ENCODE peak calls at places on chromosomes 1 and 21, in five cellular contexts. One of them, this sample, is unnamed.

GRCh38 chr1:95369985-95370670 is 136.1 kb downstream of the RWDD3 start:
- DNase-seq in mesendoderm: peak; percentile 16
- DNase-seq in PC-3: no peak
- DNase-seq in trophoblast cell: no peak
- DNase-seq in A549: peak; percentile 33
- DNase-seq in this sample: no peak

GRCh38 chr21:14956826-14957225 is 108.0 kb downstream of the NRIP1 start:
- DNase-seq in A549: no peak
- DNase-seq in mesendoderm: no peak
- DNase-seq in PC-3: peak; percentile 87
- DNase-seq in trophoblast cell: peak; percentile 89
- DNase-seq in this sample: no peak

GRCh38 chr1:22814176-22815042 is 103.8 kb downstream of the EPHB2 start:
- DNase-seq in trophoblast cell: no peak
- DNase-seq in PC-3: no peak
- DNase-seq in mesendoderm: no peak
- DNase-seq in A549: no peak
- DNase-seq in this sample: peak; percentile 73

GRCh38 chr1:15007842-15008241 is 145.7 kb upstream of the TMEM51 start:
- DNase-seq in trophoblast cell: no peak
- DNase-seq in mesendoderm: no peak
- DNase-seq in PC-3: no peak
- DNase-seq in A549: no peak
- DNase-seq in this sample: no peak

GRCh38 chr1:183180634-183181056 is 5.4 kb upstream of the LAMC2 start:
- DNase-seq in PC-3: peak; percentile 58
- DNase-seq in trophoblast cell: peak; percentile 15
- DNase-seq in mesendoderm: peak; percentile 34
- DNase-seq in A549: peak; percentile 95
- DNase-seq in this sample: peak; percentile 20

GRCh38 chr1:161373442-161373841 is 5.8 kb upstream of the CFAP126 start:
- DNase-seq in A549: no peak
- DNase-seq in mesendoderm: no peak
- DNase-seq in PC-3: no peak
- DNase-seq in trophoblast cell: no peak
- DNase-seq in this sample: no peak

GRCh38 chr1:2603521-2604155 is 17.1 kb downstream of the PRXL2B start:
- DNase-seq in mesendoderm: no peak
- DNase-seq in PC-3: no peak
- DNase-seq in A549: no peak
- DNase-seq in trophoblast cell: no peak
- DNase-seq in this sample: peak; percentile 21

GRCh38 chr1:29668761-29669487 is 432.6 kb downstream of the PTPRU start:
- DNase-seq in PC-3: no peak
- DNase-seq in trophoblast cell: no peak
- DNase-seq in A549: no peak
- DNase-seq in mesendoderm: no peak
- DNase-seq in this sample: no peak

DNA sequence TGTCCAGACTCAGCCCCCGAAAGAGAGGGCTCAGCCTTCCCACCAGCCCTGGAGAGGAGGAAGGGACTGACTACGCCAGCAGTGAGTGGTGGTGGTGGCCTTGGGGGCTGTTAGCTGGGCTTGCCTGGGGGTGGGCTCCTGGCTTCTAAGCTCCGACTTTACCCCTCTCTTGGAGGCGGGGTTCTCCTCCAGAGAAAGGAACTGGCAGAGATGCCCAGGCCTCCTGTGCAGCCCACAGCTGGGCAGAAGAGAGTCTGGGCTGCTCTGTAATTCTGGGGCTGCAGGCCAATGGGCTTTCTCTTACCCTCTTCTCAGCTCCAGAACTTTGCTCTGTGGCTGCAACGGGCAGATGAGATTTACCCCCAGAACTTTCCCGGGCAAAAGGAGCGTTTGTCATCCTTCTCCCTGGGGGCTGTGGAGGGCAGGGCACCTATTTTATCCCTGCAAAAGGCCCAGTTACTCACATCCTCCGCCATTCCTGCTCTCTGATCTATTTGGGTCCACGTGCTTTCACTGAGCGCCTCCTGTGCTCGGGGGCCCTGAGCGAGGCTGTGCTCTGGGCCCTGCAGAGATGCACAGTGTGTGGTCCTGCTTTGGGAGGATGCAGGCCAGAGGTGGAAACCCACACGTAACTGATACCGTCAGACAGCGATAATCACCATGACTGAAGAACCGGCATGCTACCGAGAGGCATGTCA is 2.2 kb upstream of the CSMD2 start:
- DNase-seq in PC-3: no peak
- DNase-seq in trophoblast cell: peak; percentile 7
- DNase-seq in mesendoderm: peak; percentile 74
- DNase-seq in A549: no peak
- DNase-seq in this sample: no peak
- H3K4me2 ChIP-seq in PC-3: no peak overlapping the region
- H3K4me2 ChIP-seq in trophoblast cell: no peak overlapping the region
- H3K4me2 ChIP-seq in mesendoderm: peak overlapping the region; percentile 77
- H3K4me2 ChIP-seq in A549: no peak overlapping the region
- H3K4me2 ChIP-seq in this sample: no peak overlapping the region

GRCh38 chr1:111062081-111062480 is 77.8 kb downstream of the DRAM2 start:
- DNase-seq in trophoblast cell: no peak
- DNase-seq in mesendoderm: no peak
- DNase-seq in A549: no peak
- DNase-seq in PC-3: no peak
- DNase-seq in this sample: no peak
- H3K4me2 ChIP-seq in trophoblast cell: no peak overlapping the region
- H3K4me2 ChIP-seq in mesendoderm: no peak overlapping the region
- H3K4me2 ChIP-seq in A549: no peak overlapping the region
- H3K4me2 ChIP-seq in PC-3: no peak overlapping the region
- H3K4me2 ChIP-seq in this sample: no peak overlapping the region

DNA sequence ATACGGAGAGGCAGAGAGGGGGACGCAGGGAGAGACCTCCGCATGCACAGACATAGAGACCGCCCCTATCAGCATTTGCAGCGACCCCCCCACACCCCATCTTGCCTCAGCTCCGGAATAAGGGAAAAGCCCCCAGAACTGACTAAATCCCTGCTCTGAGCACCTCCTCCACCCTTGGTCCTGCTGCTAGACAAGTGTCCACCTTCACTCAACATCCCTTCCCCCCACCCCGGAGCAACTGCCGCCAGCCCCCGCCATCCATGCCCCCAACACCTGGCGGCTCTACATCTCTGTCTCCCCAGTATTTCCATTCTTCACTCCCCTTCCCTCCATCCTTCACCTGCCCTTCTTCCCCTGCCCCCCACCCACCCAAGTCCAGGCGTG is 725 bp downstream of the SV2A start:
- DNase-seq in PC-3: no peak
- DNase-seq in trophoblast cell: no peak
- DNase-seq in mesendoderm: no peak
- DNase-seq in A549: no peak
- DNase-seq in this sample: peak; percentile 42
- H3K4me2 ChIP-seq in PC-3: no peak overlapping the region
- H3K4me2 ChIP-seq in trophoblast cell: peak overlapping the region; percentile 71
- H3K4me2 ChIP-seq in mesendoderm: peak overlapping the region; percentile 83
- H3K4me2 ChIP-seq in A549: no peak overlapping the region
- H3K4me2 ChIP-seq in this sample: peak overlapping the region; percentile 79

GRCh38 chr1:12186277-12186985 is 19.6 kb downstream of the TNFRSF1B start:
- DNase-seq in trophoblast cell: no peak
- DNase-seq in mesendoderm: no peak
- DNase-seq in PC-3: no peak
- DNase-seq in A549: no peak
- DNase-seq in this sample: no peak

GRCh38 chr1:12188115-12188514 is 21.3 kb downstream of the TNFRSF1B start:
- DNase-seq in trophoblast cell: no peak
- DNase-seq in A549: no peak
- DNase-seq in mesendoderm: no peak
- DNase-seq in PC-3: no peak
- DNase-seq in this sample: no peak

GRCh38 chr1:12184008-12184681 is 17.4 kb downstream of the TNFRSF1B start:
- DNase-seq in mesendoderm: peak; percentile 70
- DNase-seq in trophoblast cell: peak; percentile 54
- DNase-seq in A549: no peak
- DNase-seq in PC-3: no peak
- DNase-seq in this sample: peak; percentile 93

GRCh38 chr1:12185036-12185435 is 18.2 kb downstream of the TNFRSF1B start:
- DNase-seq in mesendoderm: no peak
- DNase-seq in A549: no peak
- DNase-seq in trophoblast cell: no peak
- DNase-seq in PC-3: no peak
- DNase-seq in this sample: no peak

GRCh38 chr1:12185556-12186276 is 18.9 kb downstream of the TNFRSF1B start:
- DNase-seq in PC-3: no peak
- DNase-seq in A549: no peak
- DNase-seq in mesendoderm: no peak
- DNase-seq in trophoblast cell: no peak
- DNase-seq in this sample: no peak
- H3K4me2 ChIP-seq in PC-3: no peak overlapping the region
- H3K4me2 ChIP-seq in A549: no peak overlapping the region
- H3K4me2 ChIP-seq in mesendoderm: no peak overlapping the region
- H3K4me2 ChIP-seq in trophoblast cell: no peak overlapping the region
- H3K4me2 ChIP-seq in this sample: no peak overlapping the region

DNA sequence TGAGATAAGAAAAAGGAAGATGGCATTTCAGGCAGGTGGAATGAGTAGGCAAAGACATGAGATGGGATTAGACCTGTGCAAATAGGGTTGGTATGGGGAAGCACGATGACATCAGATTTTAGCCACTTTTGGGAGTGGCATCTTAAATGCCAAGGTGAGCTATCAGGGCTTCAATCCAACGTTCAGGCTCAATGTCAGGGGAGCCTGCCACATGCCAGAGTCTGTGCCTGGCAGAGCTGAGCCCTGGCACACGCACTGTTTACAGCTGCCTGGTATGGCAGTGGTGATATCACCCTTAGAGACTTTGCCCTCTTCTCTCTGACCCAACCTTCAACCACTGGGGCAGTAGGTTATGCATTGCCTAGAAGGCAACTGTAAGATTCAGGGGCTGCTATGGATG is 1.1 kb upstream of the GUCA2B start:
- DNase-seq in mesendoderm: no peak
- DNase-seq in PC-3: peak; percentile 64
- DNase-seq in A549: peak; percentile 34
- DNase-seq in trophoblast cell: peak; percentile 62
- DNase-seq in this sample: no peak
- H3K4me2 ChIP-seq in mesendoderm: no peak overlapping the region
- H3K4me2 ChIP-seq in PC-3: no peak overlapping the region
- H3K4me2 ChIP-seq in A549: no peak overlapping the region
- H3K4me2 ChIP-seq in trophoblast cell: no peak overlapping the region
- H3K4me2 ChIP-seq in this sample: no peak overlapping the region

DNA sequence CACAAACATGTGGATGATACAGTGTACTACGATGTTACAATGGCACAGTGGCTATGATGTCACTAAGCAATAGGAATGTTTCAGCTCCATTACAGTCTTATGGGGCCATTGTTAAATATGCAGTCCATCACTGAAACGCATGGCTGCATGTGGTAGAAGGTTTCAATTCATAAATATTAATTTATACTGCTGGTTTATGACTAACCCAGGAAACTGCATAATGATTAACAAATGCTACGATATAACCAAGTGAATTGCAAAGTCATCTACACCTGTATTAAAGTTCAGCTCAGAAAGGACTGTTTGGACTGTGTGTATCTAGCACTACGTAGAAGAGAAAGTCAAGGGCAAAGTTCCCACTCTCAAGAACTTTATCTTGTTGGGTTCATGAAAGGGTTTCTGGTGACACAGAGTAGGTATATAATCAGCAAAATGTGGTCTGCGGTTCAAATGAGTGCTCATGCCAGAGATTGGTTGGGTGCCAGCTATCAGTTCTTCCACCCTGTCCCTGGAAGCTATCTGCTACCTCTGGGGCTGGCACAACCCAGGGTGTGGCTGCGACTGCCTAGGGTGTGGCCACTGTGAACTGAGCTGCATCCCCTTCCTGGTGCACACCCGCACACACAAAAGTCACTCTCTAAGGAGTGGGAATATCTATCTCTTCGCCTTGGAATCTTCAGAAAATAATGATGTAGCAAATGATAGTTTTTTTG is 14.8 kb downstream of the MGST3 start:
- DNase-seq in trophoblast cell: no peak
- DNase-seq in PC-3: peak; percentile 44
- DNase-seq in mesendoderm: no peak
- DNase-seq in A549: peak; percentile 77
- DNase-seq in this sample: no peak
- H3K4me2 ChIP-seq in trophoblast cell: no peak overlapping the region
- H3K4me2 ChIP-seq in PC-3: peak overlapping the region; percentile 26
- H3K4me2 ChIP-seq in mesendoderm: no peak overlapping the region
- H3K4me2 ChIP-seq in A549: peak overlapping the region; percentile 73
- H3K4me2 ChIP-seq in this sample: no peak overlapping the region

DNA sequence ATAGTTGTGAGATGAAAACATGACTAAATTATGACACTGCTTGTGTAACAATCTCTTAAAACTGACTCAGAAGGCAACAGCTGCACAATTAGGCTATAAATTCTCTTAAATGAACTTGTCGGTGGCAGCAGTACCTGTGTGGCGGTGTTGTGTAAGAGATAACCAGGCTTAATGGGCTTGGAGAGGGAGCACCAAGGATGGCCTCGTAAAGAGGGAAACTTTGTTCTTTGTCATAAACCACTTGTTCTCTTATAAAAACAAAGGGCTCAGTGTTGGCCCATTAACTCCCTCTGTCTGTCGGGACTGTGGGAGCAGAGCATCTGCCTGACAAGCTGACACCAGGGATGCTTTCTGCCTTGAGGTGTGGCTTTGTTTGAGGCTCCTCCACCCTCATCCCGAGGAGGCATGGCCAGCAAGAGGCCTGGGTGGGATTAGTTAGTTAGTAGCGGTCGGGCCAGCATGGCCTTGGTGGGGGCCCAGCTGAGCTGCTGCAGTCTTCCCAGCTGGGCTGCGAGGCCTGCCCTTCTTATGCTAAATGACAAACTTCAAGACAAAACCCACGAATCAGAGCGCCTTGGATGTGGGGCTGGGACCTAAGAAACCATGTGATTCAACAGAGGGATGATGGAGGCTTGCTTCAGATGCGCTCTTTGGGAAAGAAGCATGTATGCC is 171.4 kb downstream of the CAMTA1 start:
- DNase-seq in A549: no peak
- DNase-seq in trophoblast cell: no peak
- DNase-seq in mesendoderm: no peak
- DNase-seq in PC-3: peak; percentile 19
- DNase-seq in this sample: no peak
- H3K4me2 ChIP-seq in A549: no peak overlapping the region
- H3K4me2 ChIP-seq in trophoblast cell: no peak overlapping the region
- H3K4me2 ChIP-seq in mesendoderm: no peak overlapping the region
- H3K4me2 ChIP-seq in PC-3: no peak overlapping the region
- H3K4me2 ChIP-seq in this sample: no peak overlapping the region

DNA sequence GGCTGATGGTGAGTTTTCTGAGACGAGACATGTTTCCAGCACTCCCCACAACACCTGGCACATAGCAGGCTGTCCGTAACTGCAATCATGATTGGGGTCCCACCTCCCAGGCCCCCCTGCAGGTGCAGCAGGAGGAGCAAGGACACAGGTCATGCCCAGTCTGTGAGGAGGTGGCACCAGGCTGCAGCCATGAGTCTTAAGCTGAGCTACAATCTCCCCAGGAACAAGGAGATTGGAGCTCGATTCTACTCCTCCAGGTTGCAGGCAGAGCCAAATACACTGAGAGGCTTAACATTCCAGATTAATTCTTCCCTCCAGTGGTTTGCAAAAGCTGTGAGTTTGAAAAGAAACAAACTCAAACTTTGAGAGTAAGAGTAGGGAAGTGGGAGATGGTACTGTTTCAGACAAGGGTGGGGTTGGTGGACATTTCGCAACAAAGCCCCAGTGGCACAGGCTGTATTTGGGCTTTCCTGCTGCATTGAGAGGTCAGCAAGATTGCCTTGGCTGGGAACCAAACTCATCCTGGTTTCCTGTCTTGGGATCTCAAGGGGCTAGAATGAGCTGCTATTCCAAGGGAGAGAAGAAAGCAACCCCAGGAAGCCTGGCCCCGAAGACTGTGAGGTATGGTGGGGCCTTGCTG is 64.8 kb upstream of the GALNT2 start:
- DNase-seq in PC-3: no peak
- DNase-seq in mesendoderm: no peak
- DNase-seq in trophoblast cell: no peak
- DNase-seq in A549: no peak
- DNase-seq in this sample: no peak
- H3K4me2 ChIP-seq in PC-3: no peak overlapping the region
- H3K4me2 ChIP-seq in mesendoderm: no peak overlapping the region
- H3K4me2 ChIP-seq in trophoblast cell: no peak overlapping the region
- H3K4me2 ChIP-seq in A549: no peak overlapping the region
- H3K4me2 ChIP-seq in this sample: no peak overlapping the region

This sample was measured in SK-N-SH.